ENCODE peak calls at places on chromosomes 5 and 9, in eight cellular contexts. L is H7; G is CD8-positive, alpha-beta T cell; Q is lower lobe of right lung; R is heart left ventricle; Z is adrenal gland; I is sigmoid colon; W is coronary artery. C is an unnamed sample.

GRCh38 chr5:58462154-58462553 is 2.3 kb upstream of the PLK2 start:
- DNase-seq in L (peak; percentile 3), G (no peak), Q (no peak), R (no peak), Z (no peak), I (no peak), W (no peak), C (no peak)

GRCh38 chr9:91515074-91515687 is 91.5 kb upstream of the NFIL3 start:
- DNase-seq in L (no peak), G (no peak), Q (no peak), R (peak; percentile 43), Z (peak; percentile 60), I (no peak), W (no peak), C (peak; percentile 77)

GRCh38 chr5:82931110-82931509 is 146.1 kb downstream of the TMEM167A start:
- DNase-seq in L (no peak), G (no peak), Q (no peak), R (no peak), Z (no peak), I (no peak), W (no peak), C (peak; percentile 48)

GRCh38 chr5:172213126-172213525 is 19.2 kb downstream of the EFCAB9 start:
- DNase-seq in L (no peak), G (no peak), Q (no peak), R (no peak), Z (no peak), I (no peak), W (no peak), C (no peak)

GRCh38 chr5:69265931-69266330 is 31.2 kb downstream of the CDK7 start:
- DNase-seq in L (peak; percentile 70), G (no peak), Q (peak; percentile 48), R (no peak), Z (no peak), I (no peak), W (no peak), C (no peak)

GRCh38 chr5:43601454-43602260 is 1.3 kb upstream of the NNT start:
- DNase-seq in L (no peak), G (no peak), Q (no peak), R (no peak), Z (no peak), I (no peak), W (no peak), C (peak; percentile 51)

GRCh38 chr5:157568717-157569116 is 6.9 kb downstream of the ADAM19 start:
- DNase-seq in L (no peak), G (no peak), Q (no peak), R (no peak), Z (no peak), I (no peak), W (no peak), C (no peak)

GRCh38 chr5:175202461-175203065 is 241.4 kb downstream of the DRD1 start:
- DNase-seq in L (no peak), G (no peak), Q (no peak), R (no peak), Z (peak; percentile 88), I (no peak), W (no peak), C (peak; percentile 49)

GRCh38 chr9:127225747-127226646 is 38.6 kb upstream of the GARNL3 start:
- DNase-seq in L (peak; percentile 83), G (no peak), Q (no peak), R (no peak), Z (peak; percentile 68), I (no peak), W (no peak), C (no peak)

GRCh38 chr9:89922099-89922498 is 317.3 kb downstream of the GADD45G start:
- DNase-seq in L (no peak), G (no peak), Q (no peak), R (no peak), Z (no peak), I (no peak), W (no peak), C (no peak)

GRCh38 chr5:148666353-148666752 is 12.0 kb upstream of the HTR4 start:
- DNase-seq in L (no peak), G (no peak), Q (no peak), R (no peak), Z (no peak), I (no peak), W (no peak), C (no peak)

GRCh38 chr9:6944093-6944551 is 186.3 kb downstream of the KDM4C start:
- DNase-seq in L (no peak), G (no peak), Q (no peak), R (no peak), Z (no peak), I (no peak), W (no peak), C (peak; percentile 86)

GRCh38 chr9:104118916-104119315 is 24.8 kb downstream of the SMC2 start:
- DNase-seq in L (no peak), G (no peak), Q (no peak), R (no peak), Z (no peak), I (no peak), W (no peak), C (no peak)

GRCh38 chr5:87151547-87151946 is 116.1 kb upstream of the RASA1 start:
- DNase-seq in L (no peak), G (no peak), Q (no peak), R (no peak), Z (no peak), I (no peak), W (no peak), C (peak; percentile 91)

GRCh38 chr5:32942225-32942989 is 231.3 kb downstream of the NPR3 start:
- DNase-seq in L (peak; percentile 29), G (no peak), Q (no peak), R (no peak), Z (no peak), I (no peak), W (no peak), C (peak; percentile 5)

GRCh38 chr9:114681594-114682332 is at the start of gene TEX48:
- DNase-seq in L (peak; percentile 73), G (peak; percentile 48), Q (peak; percentile 59), R (no peak), Z (peak; percentile 81), I (peak; percentile 71), W (no peak), C (peak; percentile 71)

GRCh38 chr5:120848883-120849282 is 384.8 kb downstream of the PRR16 start:
- DNase-seq in L (no peak), G (no peak), Q (no peak), R (no peak), Z (no peak), I (no peak), W (no peak), C (no peak)

GRCh38 chr5:178213748-178214151 is 9.4 kb downstream of the HNRNPAB start:
- DNase-seq in L (peak; percentile 52), G (no peak), Q (peak; percentile 14), R (peak; percentile 7), Z (no peak), I (no peak), W (no peak), C (no peak)

GRCh38 chr5:6419340-6419852 is 29.3 kb upstream of the UBE2QL1 start:
- DNase-seq in L (no peak), G (no peak), Q (no peak), R (no peak), Z (no peak), I (no peak), W (no peak), C (no peak)

GRCh38 chr5:40676643-40677333 is 2.9 kb upstream of the PTGER4 start:
- DNase-seq in L (peak; percentile 43), G (no peak), Q (no peak), R (peak; percentile 61), Z (no peak), I (peak; percentile 79), W (no peak), C (peak; percentile 88)

GRCh38 chr5:178381921-178382688 is 149.5 kb upstream of the PHYKPL start:
- DNase-seq in L (peak; percentile 33), G (no peak), Q (no peak), R (no peak), Z (no peak), I (no peak), W (no peak), C (no peak)

GRCh38 chr5:383621-384020 is 59.4 kb upstream of the EXOC3 start:
- DNase-seq in L (no peak), G (no peak), Q (no peak), R (no peak), Z (peak; percentile 29), I (no peak), W (no peak), C (no peak)

GRCh38 chr5:34869256-34869655 is 30.3 kb downstream of the TTC23L start:
- DNase-seq in L (no peak), G (no peak), Q (no peak), R (no peak), Z (no peak), I (no peak), W (no peak), C (no peak)

GRCh38 chr5:140111043-140111858 is 2.7 kb upstream of the PURA start:
- DNase-seq in L (peak; percentile 64), G (no peak), Q (no peak), R (no peak), Z (no peak), I (no peak), W (no peak), C (no peak)
- H3K4me3 ChIP-seq in L (peak overlapping the region; percentile 2), G (no peak overlapping the region), Q (no peak overlapping the region), R (no peak overlapping the region), Z (no peak overlapping the region), I (no peak overlapping the region), W (no peak overlapping the region), C (no peak overlapping the region)

GRCh38 chr9:1938675-1939170 is 76.4 kb upstream of the SMARCA2 start:
- DNase-seq in L (no peak), G (no peak), Q (no peak), R (no peak), Z (no peak), I (no peak), W (no peak), C (no peak)
- H3K4me3 ChIP-seq in L (no peak overlapping the region), G (no peak overlapping the region), Q (no peak overlapping the region), R (no peak overlapping the region), Z (no peak overlapping the region), I (no peak overlapping the region), W (no peak overlapping the region), C (no peak overlapping the region)

GRCh38 chr5:36153299-36153677 is 1.4 kb downstream of the SKP2 start:
- DNase-seq in L (no peak), G (no peak), Q (no peak), R (no peak), Z (no peak), I (no peak), W (no peak), C (no peak)
- H3K4me3 ChIP-seq in L (no peak overlapping the region), G (no peak overlapping the region), Q (peak overlapping the region; percentile 89), R (peak overlapping the region; percentile 94), Z (no peak overlapping the region), I (peak overlapping the region; percentile 99), W (no peak overlapping the region), C (peak overlapping the region; percentile 98)

GRCh38 chr5:14153932-14154646 is 10.9 kb downstream of the TRIO start:
- DNase-seq in L (peak; percentile 51), G (no peak), Q (peak; percentile 57), R (peak; percentile 80), Z (peak; percentile 78), I (peak; percentile 93), W (peak; percentile 87), C (peak; percentile 91)

GRCh38 chr5:14156611-14157493 is 13.7 kb downstream of the TRIO start:
- DNase-seq in L (no peak), G (no peak), Q (no peak), R (no peak), Z (no peak), I (no peak), W (no peak), C (peak; percentile 98)

GRCh38 chr5:14153071-14153864 is 10.1 kb downstream of the TRIO start:
- DNase-seq in L (no peak), G (no peak), Q (no peak), R (no peak), Z (no peak), I (no peak), W (no peak), C (no peak)

GRCh38 chr5:14155730-14156129 is 12.6 kb downstream of the TRIO start:
- DNase-seq in L (no peak), G (no peak), Q (no peak), R (no peak), Z (no peak), I (no peak), W (no peak), C (no peak)

GRCh38 chr5:14155075-14155474 is 11.9 kb downstream of the TRIO start:
- DNase-seq in L (no peak), G (no peak), Q (no peak), R (no peak), Z (no peak), I (no peak), W (no peak), C (no peak)
- H3K4me3 ChIP-seq in L (no peak overlapping the region), G (no peak overlapping the region), Q (no peak overlapping the region), R (no peak overlapping the region), Z (no peak overlapping the region), I (peak overlapping the region; percentile 24), W (no peak overlapping the region), C (no peak overlapping the region)